ENCODE peak calls at places on chromosomes 5 and 9, in ten cellular contexts. One of them, this sample, is unnamed.

GRCh38 chr5:39109616-39110015 is 35.4 kb upstream of the RICTOR start:
- DNase-seq in GM12865: no peak
- DNase-seq in hepatocyte: no peak
- DNase-seq in chondrocyte: no peak
- DNase-seq in fibroblast of pulmonary artery: no peak
- DNase-seq in GM20000: no peak
- DNase-seq in nephron progenitor cell: no peak
- DNase-seq in fibroblast of the aortic adventitia: no peak
- DNase-seq in AG09319: no peak
- DNase-seq in epithelial cell of esophagus: no peak
- DNase-seq in this sample: no peak

GRCh38 chr9:95429948-95430620 is 86.7 kb downstream of the PTCH1 start:
- DNase-seq in AG09319: no peak
- DNase-seq in fibroblast of pulmonary artery: no peak
- DNase-seq in fibroblast of the aortic adventitia: no peak
- DNase-seq in GM20000: no peak
- DNase-seq in epithelial cell of esophagus: no peak
- DNase-seq in hepatocyte: no peak
- DNase-seq in nephron progenitor cell: no peak
- DNase-seq in chondrocyte: no peak
- DNase-seq in GM12865: no peak
- DNase-seq in this sample: no peak

GRCh38 chr5:59863777-59864176 is 29.7 kb downstream of the PDE4D start:
- DNase-seq in GM12865: no peak
- DNase-seq in fibroblast of pulmonary artery: no peak
- DNase-seq in chondrocyte: no peak
- DNase-seq in GM20000: no peak
- DNase-seq in AG09319: no peak
- DNase-seq in hepatocyte: no peak
- DNase-seq in epithelial cell of esophagus: peak
- DNase-seq in fibroblast of the aortic adventitia: peak
- DNase-seq in nephron progenitor cell: no peak
- DNase-seq in this sample: no peak

GRCh38 chr5:16666861-16667481 is 50.2 kb upstream of the RETREG1 start:
- DNase-seq in fibroblast of the aortic adventitia: peak
- DNase-seq in GM12865: no peak
- DNase-seq in fibroblast of pulmonary artery: peak
- DNase-seq in epithelial cell of esophagus: peak
- DNase-seq in GM20000: no peak
- DNase-seq in hepatocyte: no peak
- DNase-seq in AG09319: no peak
- DNase-seq in chondrocyte: no peak
- DNase-seq in nephron progenitor cell: no peak
- DNase-seq in this sample: no peak

GRCh38 chr5:2748180-2748840 is 3.2 kb downstream of the IRX2 start:
- DNase-seq in epithelial cell of esophagus: peak
- DNase-seq in nephron progenitor cell: no peak
- DNase-seq in hepatocyte: no peak
- DNase-seq in GM12865: no peak
- DNase-seq in fibroblast of pulmonary artery: no peak
- DNase-seq in fibroblast of the aortic adventitia: no peak
- DNase-seq in chondrocyte: no peak
- DNase-seq in GM20000: no peak
- DNase-seq in AG09319: no peak
- DNase-seq in this sample: no peak

GRCh38 chr5:6359941-6360683 is 18.2 kb downstream of the MED10 start:
- DNase-seq in GM12865: no peak
- DNase-seq in AG09319: no peak
- DNase-seq in epithelial cell of esophagus: no peak
- DNase-seq in nephron progenitor cell: no peak
- DNase-seq in hepatocyte: no peak
- DNase-seq in GM20000: peak
- DNase-seq in fibroblast of pulmonary artery: no peak
- DNase-seq in fibroblast of the aortic adventitia: no peak
- DNase-seq in chondrocyte: no peak
- DNase-seq in this sample: no peak

GRCh38 chr9:137211532-137211931 is 6.0 kb downstream of the NDOR1 start:
- DNase-seq in nephron progenitor cell: no peak
- DNase-seq in chondrocyte: no peak
- DNase-seq in fibroblast of the aortic adventitia: no peak
- DNase-seq in AG09319: no peak
- DNase-seq in GM12865: no peak
- DNase-seq in GM20000: no peak
- DNase-seq in epithelial cell of esophagus: no peak
- DNase-seq in fibroblast of pulmonary artery: no peak
- DNase-seq in hepatocyte: no peak
- DNase-seq in this sample: no peak

GRCh38 chr9:120464176-120464575 is 115.8 kb downstream of the CDK5RAP2 start:
- DNase-seq in GM20000: no peak
- DNase-seq in epithelial cell of esophagus: no peak
- DNase-seq in hepatocyte: no peak
- DNase-seq in GM12865: no peak
- DNase-seq in fibroblast of the aortic adventitia: peak
- DNase-seq in nephron progenitor cell: no peak
- DNase-seq in AG09319: no peak
- DNase-seq in fibroblast of pulmonary artery: no peak
- DNase-seq in chondrocyte: no peak
- DNase-seq in this sample: no peak

GRCh38 chr9:116190997-116191396 is 37.4 kb downstream of the PAPPA start:
- DNase-seq in fibroblast of the aortic adventitia: peak
- DNase-seq in AG09319: no peak
- DNase-seq in nephron progenitor cell: no peak
- DNase-seq in epithelial cell of esophagus: peak
- DNase-seq in GM20000: no peak
- DNase-seq in hepatocyte: peak
- DNase-seq in fibroblast of pulmonary artery: peak
- DNase-seq in chondrocyte: no peak
- DNase-seq in GM12865: no peak
- DNase-seq in this sample: no peak

GRCh38 chr5:31173621-31174020 is 19.9 kb upstream of the CDH6 start:
- DNase-seq in fibroblast of pulmonary artery: no peak
- DNase-seq in fibroblast of the aortic adventitia: no peak
- DNase-seq in chondrocyte: no peak
- DNase-seq in hepatocyte: no peak
- DNase-seq in nephron progenitor cell: no peak
- DNase-seq in GM20000: no peak
- DNase-seq in GM12865: no peak
- DNase-seq in epithelial cell of esophagus: no peak
- DNase-seq in AG09319: no peak
- DNase-seq in this sample: no peak

GRCh38 chr5:59300930-59301329 is 592.6 kb downstream of the PDE4D start:
- DNase-seq in epithelial cell of esophagus: no peak
- DNase-seq in nephron progenitor cell: no peak
- DNase-seq in GM12865: no peak
- DNase-seq in fibroblast of the aortic adventitia: no peak
- DNase-seq in GM20000: no peak
- DNase-seq in AG09319: no peak
- DNase-seq in fibroblast of pulmonary artery: no peak
- DNase-seq in hepatocyte: peak
- DNase-seq in chondrocyte: no peak
- DNase-seq in this sample: no peak

GRCh38 chr9:133242241-133242640 is 32.8 kb downstream of the ABO start:
- DNase-seq in chondrocyte: no peak
- DNase-seq in GM20000: no peak
- DNase-seq in epithelial cell of esophagus: no peak
- DNase-seq in fibroblast of pulmonary artery: no peak
- DNase-seq in GM12865: no peak
- DNase-seq in nephron progenitor cell: no peak
- DNase-seq in fibroblast of the aortic adventitia: no peak
- DNase-seq in AG09319: no peak
- DNase-seq in hepatocyte: no peak
- DNase-seq in this sample: no peak

GRCh38 chr5:76692651-76693050 is 23.3 kb upstream of the F2R start:
- DNase-seq in GM20000: no peak
- DNase-seq in fibroblast of the aortic adventitia: no peak
- DNase-seq in nephron progenitor cell: no peak
- DNase-seq in fibroblast of pulmonary artery: no peak
- DNase-seq in hepatocyte: no peak
- DNase-seq in AG09319: no peak
- DNase-seq in epithelial cell of esophagus: no peak
- DNase-seq in GM12865: no peak
- DNase-seq in chondrocyte: no peak
- DNase-seq in this sample: no peak

GRCh38 chr9:892123-892522 is 50.6 kb downstream of the DMRT1 start:
- DNase-seq in nephron progenitor cell: no peak
- DNase-seq in GM20000: no peak
- DNase-seq in fibroblast of pulmonary artery: no peak
- DNase-seq in hepatocyte: no peak
- DNase-seq in chondrocyte: no peak
- DNase-seq in epithelial cell of esophagus: peak
- DNase-seq in GM12865: no peak
- DNase-seq in AG09319: no peak
- DNase-seq in fibroblast of the aortic adventitia: no peak
- DNase-seq in this sample: no peak
- TF ChIP-seq CTCF in nephron progenitor cell: no peak
- TF ChIP-seq CTCF in GM20000: peak
- TF ChIP-seq CTCF in fibroblast of pulmonary artery: no peak
- TF ChIP-seq CTCF in hepatocyte: no peak
- TF ChIP-seq CTCF in chondrocyte: no peak
- TF ChIP-seq CTCF in epithelial cell of esophagus: peak
- TF ChIP-seq CTCF in GM12865: peak
- TF ChIP-seq CTCF in AG09319: no peak
- TF ChIP-seq CTCF in fibroblast of the aortic adventitia: no peak
- TF ChIP-seq CTCF in this sample: no peak

GRCh38 chr9:33223696-33224095 is 16.3 kb upstream of the SPINK4 start:
- DNase-seq in chondrocyte: no peak
- DNase-seq in epithelial cell of esophagus: no peak
- DNase-seq in nephron progenitor cell: no peak
- DNase-seq in GM12865: peak
- DNase-seq in AG09319: no peak
- DNase-seq in GM20000: no peak
- DNase-seq in fibroblast of pulmonary artery: peak
- DNase-seq in hepatocyte: no peak
- DNase-seq in fibroblast of the aortic adventitia: peak
- DNase-seq in this sample: no peak
- TF ChIP-seq CTCF in chondrocyte: peak
- TF ChIP-seq CTCF in epithelial cell of esophagus: peak
- TF ChIP-seq CTCF in nephron progenitor cell: no peak
- TF ChIP-seq CTCF in GM12865: peak
- TF ChIP-seq CTCF in AG09319: peak
- TF ChIP-seq CTCF in GM20000: no peak
- TF ChIP-seq CTCF in fibroblast of pulmonary artery: peak
- TF ChIP-seq CTCF in hepatocyte: no peak
- TF ChIP-seq CTCF in fibroblast of the aortic adventitia: peak
- TF ChIP-seq CTCF in this sample: no peak

GRCh38 chr9:16033921-16034320 is 481.1 kb downstream of the CCDC171 start:
- DNase-seq in epithelial cell of esophagus: no peak
- DNase-seq in hepatocyte: no peak
- DNase-seq in nephron progenitor cell: no peak
- DNase-seq in GM12865: no peak
- DNase-seq in GM20000: no peak
- DNase-seq in chondrocyte: no peak
- DNase-seq in fibroblast of the aortic adventitia: no peak
- DNase-seq in AG09319: no peak
- DNase-seq in fibroblast of pulmonary artery: no peak
- DNase-seq in this sample: no peak

GRCh38 chr9:16039988-16040761 is 487.3 kb downstream of the CCDC171 start:
- DNase-seq in nephron progenitor cell: peak
- DNase-seq in AG09319: no peak
- DNase-seq in chondrocyte: no peak
- DNase-seq in epithelial cell of esophagus: no peak
- DNase-seq in fibroblast of the aortic adventitia: no peak
- DNase-seq in GM20000: no peak
- DNase-seq in fibroblast of pulmonary artery: peak
- DNase-seq in GM12865: no peak
- DNase-seq in hepatocyte: peak
- DNase-seq in this sample: no peak

GRCh38 chr9:16044116-16044881 is 491.5 kb downstream of the CCDC171 start:
- DNase-seq in GM20000: no peak
- DNase-seq in fibroblast of pulmonary artery: peak
- DNase-seq in AG09319: no peak
- DNase-seq in nephron progenitor cell: no peak
- DNase-seq in chondrocyte: no peak
- DNase-seq in fibroblast of the aortic adventitia: peak
- DNase-seq in hepatocyte: peak
- DNase-seq in GM12865: no peak
- DNase-seq in epithelial cell of esophagus: no peak
- DNase-seq in this sample: no peak

DNA sequence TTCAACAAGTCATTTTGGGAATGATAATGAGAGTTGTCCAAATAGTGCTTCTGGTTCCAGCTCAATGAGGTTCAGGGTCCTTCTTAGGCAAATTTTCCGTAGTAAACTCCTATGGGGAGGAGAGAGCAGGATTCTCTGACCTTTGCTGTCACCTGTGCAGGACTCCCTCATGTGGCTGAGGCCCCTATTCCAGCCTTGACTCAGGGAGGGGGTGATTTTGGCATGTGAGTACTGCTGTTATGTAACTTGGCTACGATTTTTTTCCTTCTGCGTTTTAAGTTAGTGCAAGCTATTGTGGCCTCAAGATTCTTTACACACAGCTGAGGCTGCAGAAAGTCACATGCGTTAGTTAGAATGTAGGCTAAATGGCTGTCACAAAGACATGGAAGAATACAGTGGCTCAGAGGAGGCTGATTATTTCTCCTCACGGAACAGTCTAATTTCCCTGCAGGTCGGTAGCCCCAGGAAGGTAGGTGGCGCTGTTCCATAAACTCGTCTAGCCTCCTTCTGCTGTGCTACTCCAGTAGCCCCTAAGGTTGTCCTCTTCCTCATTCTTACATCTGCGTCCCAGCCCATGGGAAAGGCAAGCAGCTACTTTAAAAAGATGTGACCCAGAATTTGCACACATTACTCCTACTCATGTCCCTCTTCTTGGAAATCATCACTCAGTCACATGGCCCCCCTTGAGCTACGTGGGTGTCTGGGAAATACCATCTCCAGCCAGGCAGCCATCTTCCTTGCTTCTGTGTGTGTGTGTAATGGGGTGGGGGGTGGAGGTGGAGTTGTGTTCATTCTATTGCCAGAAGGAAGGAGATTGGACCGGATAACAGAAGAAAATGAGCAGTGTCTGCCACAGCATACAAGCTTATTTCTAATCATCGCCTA is 486.5 kb downstream of the CCDC171 start:
- DNase-seq in AG09319: no peak
- DNase-seq in hepatocyte: no peak
- DNase-seq in fibroblast of the aortic adventitia: peak
- DNase-seq in GM12865: peak
- DNase-seq in epithelial cell of esophagus: peak
- DNase-seq in fibroblast of pulmonary artery: peak
- DNase-seq in chondrocyte: no peak
- DNase-seq in nephron progenitor cell: no peak
- DNase-seq in GM20000: no peak
- DNase-seq in this sample: no peak
- TF ChIP-seq CTCF in AG09319: no peak
- TF ChIP-seq CTCF in hepatocyte: no peak
- TF ChIP-seq CTCF in fibroblast of the aortic adventitia: peak
- TF ChIP-seq CTCF in GM12865: peak
- TF ChIP-seq CTCF in epithelial cell of esophagus: peak
- TF ChIP-seq CTCF in fibroblast of pulmonary artery: peak
- TF ChIP-seq CTCF in chondrocyte: no peak
- TF ChIP-seq CTCF in nephron progenitor cell: no peak
- TF ChIP-seq CTCF in GM20000: peak
- TF ChIP-seq CTCF in this sample: no peak

DNA sequence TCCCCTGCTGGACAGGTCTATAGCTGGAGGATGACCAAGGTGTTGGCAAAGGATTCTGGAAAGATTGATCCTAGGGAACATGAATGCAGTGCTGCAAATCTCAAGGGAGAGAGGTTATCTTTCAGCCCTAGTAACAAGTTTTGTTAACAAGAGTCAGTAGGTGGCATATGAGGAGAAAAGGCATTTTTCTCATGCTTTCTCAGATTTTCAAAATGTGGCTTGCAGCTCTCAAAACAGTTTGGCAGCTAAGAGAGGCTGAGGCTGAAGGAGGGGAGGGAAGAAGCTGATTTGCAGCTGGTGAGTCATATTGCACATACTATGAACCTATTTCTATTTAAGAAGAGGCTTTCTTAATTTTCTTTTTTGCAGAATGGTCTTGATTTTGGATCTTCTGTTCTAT is 64.3 kb upstream of the PCA3 start:
- DNase-seq in epithelial cell of esophagus: peak
- DNase-seq in hepatocyte: no peak
- DNase-seq in chondrocyte: no peak
- DNase-seq in GM12865: no peak
- DNase-seq in fibroblast of the aortic adventitia: peak
- DNase-seq in GM20000: no peak
- DNase-seq in nephron progenitor cell: no peak
- DNase-seq in fibroblast of pulmonary artery: peak
- DNase-seq in AG09319: peak
- DNase-seq in this sample: no peak
- TF ChIP-seq CTCF in epithelial cell of esophagus: no peak
- TF ChIP-seq CTCF in hepatocyte: no peak
- TF ChIP-seq CTCF in chondrocyte: no peak
- TF ChIP-seq CTCF in GM12865: no peak
- TF ChIP-seq CTCF in fibroblast of the aortic adventitia: no peak
- TF ChIP-seq CTCF in GM20000: no peak
- TF ChIP-seq CTCF in nephron progenitor cell: no peak
- TF ChIP-seq CTCF in fibroblast of pulmonary artery: peak
- TF ChIP-seq CTCF in AG09319: no peak
- TF ChIP-seq CTCF in this sample: no peak